ENCODE peak calls at places on chromosomes 5 and 9, in eight cellular contexts. One of them, this sample, is unnamed.

GRCh38 chr5:124754206-124754927 is 7.9 kb upstream of the ZNF608 start:
- DNase-seq in stomach: no peak
- DNase-seq in colonic mucosa: no peak
- DNase-seq in Peyer's patch: no peak
- DNase-seq in lung: no peak
- DNase-seq in BJ: no peak
- DNase-seq in fibroblast of pulmonary artery: no peak
- DNase-seq in cardiac fibroblast: no peak
- DNase-seq in this sample: no peak

GRCh38 chr5:169283887-169284286 is 17.1 kb downstream of the SLIT3 start:
- DNase-seq in stomach: no peak
- DNase-seq in colonic mucosa: no peak
- DNase-seq in Peyer's patch: no peak
- DNase-seq in lung: no peak
- DNase-seq in BJ: no peak
- DNase-seq in fibroblast of pulmonary artery: no peak
- DNase-seq in cardiac fibroblast: no peak
- DNase-seq in this sample: no peak

GRCh38 chr9:133959966-133960567 is 32.1 kb downstream of the VAV2 start:
- DNase-seq in stomach: no peak
- DNase-seq in colonic mucosa: no peak
- DNase-seq in Peyer's patch: no peak
- DNase-seq in lung: no peak
- DNase-seq in BJ: no peak
- DNase-seq in fibroblast of pulmonary artery: no peak
- DNase-seq in cardiac fibroblast: no peak
- DNase-seq in this sample: no peak

GRCh38 chr5:82150562-82150961 is 127.6 kb downstream of the RPS23 start:
- DNase-seq in stomach: no peak
- DNase-seq in colonic mucosa: no peak
- DNase-seq in Peyer's patch: no peak
- DNase-seq in lung: no peak
- DNase-seq in BJ: no peak
- DNase-seq in fibroblast of pulmonary artery: no peak
- DNase-seq in cardiac fibroblast: no peak
- DNase-seq in this sample: no peak

GRCh38 chr9:38405841-38406240 is 13.3 kb downstream of the ALDH1B1 start:
- DNase-seq in stomach: no peak
- DNase-seq in colonic mucosa: no peak
- DNase-seq in Peyer's patch: no peak
- DNase-seq in lung: no peak
- DNase-seq in BJ: peak; percentile 17
- DNase-seq in fibroblast of pulmonary artery: no peak
- DNase-seq in cardiac fibroblast: no peak
- DNase-seq in this sample: no peak

GRCh38 chr5:140631831-140632365 is 1.1 kb downstream of the CD14 start:
- DNase-seq in stomach: no peak
- DNase-seq in colonic mucosa: peak; percentile 48
- DNase-seq in Peyer's patch: peak; percentile 65
- DNase-seq in lung: peak; percentile 39
- DNase-seq in BJ: no peak
- DNase-seq in fibroblast of pulmonary artery: no peak
- DNase-seq in cardiac fibroblast: no peak
- DNase-seq in this sample: no peak

GRCh38 chr5:6525910-6526309 is 77.3 kb downstream of the UBE2QL1 start:
- DNase-seq in stomach: peak; percentile 54
- DNase-seq in colonic mucosa: no peak
- DNase-seq in Peyer's patch: no peak
- DNase-seq in lung: no peak
- DNase-seq in BJ: no peak
- DNase-seq in fibroblast of pulmonary artery: peak; percentile 1
- DNase-seq in cardiac fibroblast: peak; percentile 1
- DNase-seq in this sample: no peak

GRCh38 chr5:146751781-146752401 is 126.7 kb downstream of the PPP2R2B start:
- DNase-seq in stomach: peak; percentile 26
- DNase-seq in colonic mucosa: no peak
- DNase-seq in Peyer's patch: peak; percentile 76
- DNase-seq in lung: no peak
- DNase-seq in BJ: no peak
- DNase-seq in fibroblast of pulmonary artery: no peak
- DNase-seq in cardiac fibroblast: no peak
- DNase-seq in this sample: no peak

GRCh38 chr5:116771466-116772151 is 197.0 kb upstream of the SEMA6A start:
- DNase-seq in stomach: no peak
- DNase-seq in colonic mucosa: no peak
- DNase-seq in Peyer's patch: no peak
- DNase-seq in lung: no peak
- DNase-seq in BJ: no peak
- DNase-seq in fibroblast of pulmonary artery: peak; percentile 32
- DNase-seq in cardiac fibroblast: peak; percentile 56
- DNase-seq in this sample: no peak

GRCh38 chr5:161850491-161850890 is 2.6 kb downstream of the GABRA1 start:
- DNase-seq in stomach: no peak
- DNase-seq in colonic mucosa: no peak
- DNase-seq in Peyer's patch: no peak
- DNase-seq in lung: no peak
- DNase-seq in BJ: no peak
- DNase-seq in fibroblast of pulmonary artery: no peak
- DNase-seq in cardiac fibroblast: no peak
- DNase-seq in this sample: no peak

GRCh38 chr9:4604678-4605095 is 57.4 kb upstream of the PLPP6 start:
- DNase-seq in stomach: peak; percentile 79
- DNase-seq in colonic mucosa: peak; percentile 84
- DNase-seq in Peyer's patch: peak; percentile 90
- DNase-seq in lung: peak; percentile 71
- DNase-seq in BJ: peak; percentile 13
- DNase-seq in fibroblast of pulmonary artery: peak; percentile 73
- DNase-seq in cardiac fibroblast: peak; percentile 69
- DNase-seq in this sample: no peak

GRCh38 chr5:14213253-14213652 is 70.1 kb downstream of the TRIO start:
- DNase-seq in stomach: no peak
- DNase-seq in colonic mucosa: no peak
- DNase-seq in Peyer's patch: no peak
- DNase-seq in lung: no peak
- DNase-seq in BJ: no peak
- DNase-seq in fibroblast of pulmonary artery: no peak
- DNase-seq in cardiac fibroblast: no peak
- DNase-seq in this sample: no peak

GRCh38 chr9:123928471-123929176 is 1.3 kb downstream of the DENND1A start:
- DNase-seq in stomach: no peak
- DNase-seq in colonic mucosa: peak; percentile 36
- DNase-seq in Peyer's patch: no peak
- DNase-seq in lung: no peak
- DNase-seq in BJ: peak; percentile 55
- DNase-seq in fibroblast of pulmonary artery: no peak
- DNase-seq in cardiac fibroblast: peak; percentile 35
- DNase-seq in this sample: no peak

GRCh38 chr9:8486095-8486494 is 686.5 kb upstream of the DMAC1 start:
- DNase-seq in stomach: peak; percentile 28
- DNase-seq in colonic mucosa: peak; percentile 45
- DNase-seq in Peyer's patch: no peak
- DNase-seq in lung: no peak
- DNase-seq in BJ: no peak
- DNase-seq in fibroblast of pulmonary artery: peak; percentile 35
- DNase-seq in cardiac fibroblast: peak; percentile 10
- DNase-seq in this sample: no peak

DNA sequence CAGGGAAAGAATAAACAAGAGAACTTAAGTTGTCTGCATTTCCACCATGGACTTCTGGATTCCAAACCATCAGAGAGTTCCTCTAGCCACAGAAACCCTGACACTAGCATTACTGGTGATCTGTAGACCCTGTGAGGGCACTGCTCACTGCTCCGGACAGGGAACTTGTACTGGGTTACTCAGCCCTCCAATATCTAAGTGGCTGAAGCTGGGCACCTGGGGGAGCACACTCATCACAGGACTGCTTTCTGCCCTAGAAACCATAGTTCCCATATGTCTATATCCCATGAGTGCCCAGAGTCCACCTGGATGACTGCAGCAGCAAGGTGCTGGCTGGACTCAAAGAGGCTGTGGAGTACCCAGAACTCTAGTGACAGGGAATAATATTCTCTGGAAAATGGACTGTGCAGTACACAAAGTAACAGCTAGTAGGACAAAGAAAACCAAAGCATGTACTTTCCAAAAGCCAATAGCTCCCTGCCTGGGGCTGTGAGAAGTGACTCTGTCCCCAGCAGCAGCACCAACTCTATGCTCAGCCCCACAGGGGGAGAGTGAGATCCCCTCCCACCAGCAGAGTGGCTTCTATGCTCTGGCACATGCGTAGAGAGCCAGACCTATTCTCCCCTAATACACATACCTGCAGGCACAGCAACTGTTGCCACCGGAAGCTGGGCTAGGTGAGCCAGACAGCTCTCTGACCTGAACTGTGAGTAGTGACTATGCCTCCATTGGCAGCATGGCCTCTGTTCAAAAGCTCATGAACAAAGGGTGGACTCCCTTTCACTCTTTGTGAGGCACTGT is 472.9 kb upstream of the FTMT start:
- DNase-seq in stomach: no peak
- DNase-seq in colonic mucosa: no peak
- DNase-seq in Peyer's patch: no peak
- DNase-seq in lung: no peak
- DNase-seq in BJ: no peak
- DNase-seq in fibroblast of pulmonary artery: no peak
- DNase-seq in cardiac fibroblast: no peak
- DNase-seq in this sample: no peak
- TF ChIP-seq CTCF in stomach: no peak
- TF ChIP-seq CTCF in colonic mucosa: no peak
- TF ChIP-seq CTCF in Peyer's patch: no peak
- TF ChIP-seq CTCF in lung: no peak
- TF ChIP-seq CTCF in BJ: no peak
- TF ChIP-seq CTCF in fibroblast of pulmonary artery: no peak
- TF ChIP-seq CTCF in cardiac fibroblast: no peak
- TF ChIP-seq CTCF in this sample: no peak

GRCh38 chr5:178074266-178074952 is 38.9 kb upstream of the N4BP3 start:
- DNase-seq in stomach: no peak
- DNase-seq in colonic mucosa: no peak
- DNase-seq in Peyer's patch: no peak
- DNase-seq in lung: no peak
- DNase-seq in BJ: no peak
- DNase-seq in fibroblast of pulmonary artery: no peak
- DNase-seq in cardiac fibroblast: no peak
- DNase-seq in this sample: no peak
- TF ChIP-seq CTCF in stomach: no peak
- TF ChIP-seq CTCF in colonic mucosa: no peak
- TF ChIP-seq CTCF in Peyer's patch: no peak
- TF ChIP-seq CTCF in lung: peak; percentile 15
- TF ChIP-seq CTCF in BJ: no peak
- TF ChIP-seq CTCF in fibroblast of pulmonary artery: no peak
- TF ChIP-seq CTCF in cardiac fibroblast: no peak
- TF ChIP-seq CTCF in this sample: no peak

DNA sequence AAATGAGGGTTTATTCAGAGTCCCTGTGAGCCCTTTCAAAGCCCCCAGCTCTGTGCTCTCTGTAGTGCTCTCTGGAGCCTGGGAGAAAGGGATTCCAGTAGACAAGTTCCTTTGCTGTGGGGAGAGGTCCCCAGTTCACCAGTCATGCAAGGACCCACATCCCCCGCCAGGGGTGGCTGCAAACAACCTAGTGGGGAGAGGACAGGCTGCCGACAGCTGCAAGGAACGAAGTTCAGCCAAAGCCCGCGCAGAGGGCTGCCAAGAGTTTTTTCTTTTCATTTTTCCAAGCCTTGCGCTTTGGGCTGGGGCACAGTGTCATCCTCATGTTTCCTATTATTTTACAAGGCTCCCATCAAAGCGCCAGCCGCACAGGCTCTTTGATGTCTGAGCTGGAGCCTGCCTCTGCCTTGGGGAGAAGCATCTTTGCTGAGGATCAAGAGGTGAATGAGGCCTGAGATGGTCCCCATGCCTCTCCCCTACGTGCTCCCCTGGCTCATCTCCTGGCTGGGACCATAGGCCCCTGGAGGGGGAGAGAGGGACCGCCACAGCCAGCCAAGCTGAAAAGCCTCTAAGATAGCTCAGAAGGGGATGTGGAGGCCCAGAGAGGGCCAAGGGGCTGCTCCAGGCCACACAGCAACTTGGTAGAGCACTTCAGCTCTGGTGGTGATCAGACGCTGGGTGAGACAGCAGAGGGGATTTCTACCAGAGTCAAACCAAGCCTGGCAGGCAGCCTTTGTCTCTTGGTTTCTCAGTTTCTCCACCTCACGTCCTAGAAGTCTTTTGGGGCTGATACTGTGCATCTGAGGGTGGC is 50.5 kb upstream of the SYNPO start:
- DNase-seq in stomach: peak; percentile 57
- DNase-seq in colonic mucosa: peak; percentile 71
- DNase-seq in Peyer's patch: peak; percentile 71
- DNase-seq in lung: peak; percentile 56
- DNase-seq in BJ: no peak
- DNase-seq in fibroblast of pulmonary artery: peak; percentile 77
- DNase-seq in cardiac fibroblast: peak; percentile 87
- DNase-seq in this sample: no peak
- TF ChIP-seq CTCF in stomach: no peak
- TF ChIP-seq CTCF in colonic mucosa: peak; percentile 45
- TF ChIP-seq CTCF in Peyer's patch: peak; percentile 39
- TF ChIP-seq CTCF in lung: peak; percentile 4
- TF ChIP-seq CTCF in BJ: peak; percentile 76
- TF ChIP-seq CTCF in fibroblast of pulmonary artery: peak; percentile 73
- TF ChIP-seq CTCF in cardiac fibroblast: peak; percentile 65
- TF ChIP-seq CTCF in this sample: peak; percentile 8

DNA sequence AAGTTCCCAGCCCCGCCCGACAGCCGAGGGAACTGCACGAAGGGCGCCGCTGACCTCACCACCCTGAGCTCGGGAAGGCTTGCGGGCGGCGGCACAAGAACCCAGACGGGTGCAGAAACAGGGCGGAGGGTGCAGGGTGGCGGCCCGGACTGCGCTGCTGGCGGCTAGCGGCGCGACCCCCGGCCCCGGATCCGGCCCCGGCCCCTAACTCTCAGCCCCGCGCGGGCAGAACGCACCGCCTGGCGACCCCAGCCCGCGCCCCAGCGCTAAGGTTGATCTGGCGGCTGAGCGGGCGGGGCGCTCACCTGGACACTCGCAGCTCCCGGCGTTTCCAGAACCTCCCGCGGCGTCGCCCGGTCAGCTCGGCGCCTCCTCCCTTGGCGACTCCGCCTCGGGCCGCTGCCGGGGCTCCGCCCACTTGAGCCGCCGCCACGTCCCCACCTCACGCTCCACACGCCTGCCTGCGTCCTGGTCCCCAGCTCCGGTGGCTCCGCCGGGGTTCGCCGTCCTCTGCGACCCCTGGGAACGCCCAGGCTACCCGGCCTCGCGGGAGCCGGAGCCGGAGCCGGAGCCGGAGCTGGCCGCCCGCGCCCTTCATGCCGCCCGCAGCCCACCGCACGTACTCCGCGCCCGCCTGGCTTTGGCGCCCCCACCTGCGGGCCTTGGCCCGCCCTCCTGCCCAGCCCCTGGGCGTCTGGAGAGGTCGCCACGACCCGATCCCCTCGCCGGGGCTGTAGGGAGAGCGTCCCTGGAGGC is at the start of gene P4HA2:
- DNase-seq in stomach: peak; percentile 92
- DNase-seq in colonic mucosa: peak; percentile 91
- DNase-seq in Peyer's patch: peak; percentile 91
- DNase-seq in lung: peak; percentile 82
- DNase-seq in BJ: no peak
- DNase-seq in fibroblast of pulmonary artery: peak; percentile 63
- DNase-seq in cardiac fibroblast: peak; percentile 70
- DNase-seq in this sample: peak; percentile 91
- TF ChIP-seq CTCF in stomach: no peak
- TF ChIP-seq CTCF in colonic mucosa: no peak
- TF ChIP-seq CTCF in Peyer's patch: no peak
- TF ChIP-seq CTCF in lung: no peak
- TF ChIP-seq CTCF in BJ: peak; percentile 9
- TF ChIP-seq CTCF in fibroblast of pulmonary artery: no peak
- TF ChIP-seq CTCF in cardiac fibroblast: peak; percentile 21
- TF ChIP-seq CTCF in this sample: no peak

This sample was measured in osteocyte.